ENCODE peak calls at places on chromosomes 2 and 18, in six cellular contexts. X is GM19239, D is H54, A is HuH-7.5, O is B cell, R is NCI-H1694 treated with DMSO at 0.1 percent for 48 hours. P is an unnamed sample.

GRCh38 chr2:168166902-168167510 is 80.4 kb downstream of the STK39 start:
- DNase-seq in X (no peak), O (no peak), A (no peak), R (no peak), D (peak; percentile 30), P (no peak)

GRCh38 chr2:106991866-106992265 is 105.9 kb upstream of the ST6GAL2 start:
- DNase-seq in D (no peak), O (no peak), X (no peak), A (no peak), R (no peak), P (no peak)

GRCh38 chr2:224930990-224931389 is 111.3 kb downstream of the DOCK10 start:
- DNase-seq in R (no peak), A (no peak), O (peak; percentile 53), X (no peak), D (no peak), P (no peak)

GRCh38 chr2:45435316-45435715 is 175.8 kb downstream of the SRBD1 start:
- DNase-seq in X (no peak), A (no peak), R (no peak), O (no peak), D (peak; percentile 15), P (no peak)

GRCh38 chr18:50695431-50696176 is 124.2 kb downstream of the MRO start:
- DNase-seq in O (no peak), R (no peak), A (no peak), D (no peak), X (no peak), P (no peak)

GRCh38 chr2:26946841-26947784 is 23.3 kb upstream of the MAPRE3 start:
- DNase-seq in X (no peak), D (peak; percentile 50), O (no peak), R (no peak), A (no peak), P (no peak)

GRCh38 chr18:9835112-9835755 is 50.5 kb upstream of the TXNDC2 start:
- DNase-seq in D (no peak), X (no peak), A (no peak), R (no peak), O (no peak), P (no peak)

GRCh38 chr2:38075436-38076249 is at the start of gene CYP1B1:
- DNase-seq in A (peak; percentile 43), O (peak; percentile 16), D (no peak), X (no peak), R (no peak), P (no peak)

GRCh38 chr2:226763320-226763719 is 36.3 kb downstream of the IRS1 start:
- DNase-seq in A (no peak), X (no peak), O (no peak), D (no peak), R (no peak), P (no peak)

GRCh38 chr18:11002796-11003195 is 146.6 kb downstream of the PIEZO2 start:
- DNase-seq in R (no peak), X (no peak), A (no peak), O (no peak), D (no peak), P (no peak)

GRCh38 chr2:69424410-69424809 is 12.8 kb downstream of the NFU1 start:
- DNase-seq in R (no peak), A (no peak), O (no peak), X (no peak), D (no peak), P (no peak)

GRCh38 chr2:120463527-120463926 is 117.6 kb downstream of the INHBB start:
- DNase-seq in X (no peak), O (no peak), A (no peak), D (no peak), R (no peak), P (no peak)

GRCh38 chr18:61435064-61435652 is 101.9 kb downstream of the CDH20 start:
- DNase-seq in A (no peak), D (no peak), O (peak; percentile 5), R (peak; percentile 1), X (peak; percentile 2), P (no peak)

GRCh38 chr2:150060341-150060740 is 427.1 kb downstream of the RND3 start:
- DNase-seq in A (no peak), R (peak; percentile 52), D (no peak), O (no peak), X (no peak), P (no peak)

GRCh38 chr2:48233005-48233404 is 296.9 kb upstream of the STON1 start:
- DNase-seq in O (no peak), X (no peak), D (no peak), A (no peak), R (no peak), P (no peak)

GRCh38 chr2:40315684-40316083 is 136.2 kb downstream of the SLC8A1 start:
- DNase-seq in A (no peak), O (no peak), D (no peak), X (no peak), R (peak; percentile 7), P (no peak)

GRCh38 chr2:60958800-60959199 is 58.7 kb upstream of the PEX13 start:
- DNase-seq in D (peak; percentile 12), A (no peak), R (no peak), X (no peak), O (no peak), P (no peak)

GRCh38 chr2:181178823-181179412 is 198.5 kb downstream of the UBE2E3 start:
- DNase-seq in O (peak; percentile 52), D (no peak), R (no peak), A (peak; percentile 6), X (no peak), P (no peak)

P was measured in neuronal stem cell.